ENCODE peak calls at places on chromosomes 7 and 10, in ten cellular contexts. One of them, this sample, is unnamed.

GRCh38 chr10:3759397-3759796 is 25.6 kb downstream of the KLF6 start:
- DNase-seq in mucosa of descending colon: no peak
- DNase-seq in A549: no peak
- DNase-seq in lower leg skin: no peak
- DNase-seq in kidney: no peak
- DNase-seq in BE2C: no peak
- DNase-seq in lower lobe of right lung: no peak
- DNase-seq in fibroblast of lung: no peak
- DNase-seq in AG04450: no peak
- DNase-seq in WERI-Rb-1: no peak
- DNase-seq in this sample: no peak

GRCh38 chr7:129401228-129401967 is 32.8 kb upstream of the STRIP2 start:
- DNase-seq in mucosa of descending colon: no peak
- DNase-seq in A549: peak
- DNase-seq in lower leg skin: no peak
- DNase-seq in kidney: no peak
- DNase-seq in BE2C: no peak
- DNase-seq in lower lobe of right lung: no peak
- DNase-seq in fibroblast of lung: peak
- DNase-seq in AG04450: no peak
- DNase-seq in WERI-Rb-1: no peak
- DNase-seq in this sample: no peak

GRCh38 chr7:127598318-127598717 is 4.8 kb downstream of the FSCN3 start:
- DNase-seq in mucosa of descending colon: no peak
- DNase-seq in A549: peak
- DNase-seq in lower leg skin: no peak
- DNase-seq in kidney: no peak
- DNase-seq in BE2C: peak
- DNase-seq in lower lobe of right lung: no peak
- DNase-seq in fibroblast of lung: no peak
- DNase-seq in AG04450: no peak
- DNase-seq in WERI-Rb-1: peak
- DNase-seq in this sample: no peak

GRCh38 chr10:30359373-30360206 is 10.5 kb upstream of the MTPAP start:
- DNase-seq in mucosa of descending colon: peak
- DNase-seq in A549: peak
- DNase-seq in lower leg skin: no peak
- DNase-seq in kidney: no peak
- DNase-seq in BE2C: peak
- DNase-seq in lower lobe of right lung: peak
- DNase-seq in fibroblast of lung: peak
- DNase-seq in AG04450: no peak
- DNase-seq in WERI-Rb-1: peak
- DNase-seq in this sample: no peak

GRCh38 chr10:131205556-131205955 is 106.0 kb downstream of the TCERG1L start:
- DNase-seq in mucosa of descending colon: no peak
- DNase-seq in A549: no peak
- DNase-seq in lower leg skin: no peak
- DNase-seq in kidney: peak
- DNase-seq in BE2C: no peak
- DNase-seq in lower lobe of right lung: no peak
- DNase-seq in fibroblast of lung: no peak
- DNase-seq in AG04450: no peak
- DNase-seq in WERI-Rb-1: no peak
- DNase-seq in this sample: no peak

GRCh38 chr7:6564091-6564770 is 13.0 kb upstream of the GRID2IP start:
- DNase-seq in mucosa of descending colon: no peak
- DNase-seq in A549: no peak
- DNase-seq in lower leg skin: no peak
- DNase-seq in kidney: no peak
- DNase-seq in BE2C: no peak
- DNase-seq in lower lobe of right lung: no peak
- DNase-seq in fibroblast of lung: peak
- DNase-seq in AG04450: no peak
- DNase-seq in WERI-Rb-1: no peak
- DNase-seq in this sample: no peak

GRCh38 chr7:95501261-95501816 is 15.6 kb downstream of the ASB4 start:
- DNase-seq in mucosa of descending colon: no peak
- DNase-seq in A549: no peak
- DNase-seq in lower leg skin: no peak
- DNase-seq in kidney: no peak
- DNase-seq in BE2C: no peak
- DNase-seq in lower lobe of right lung: no peak
- DNase-seq in fibroblast of lung: peak
- DNase-seq in AG04450: no peak
- DNase-seq in WERI-Rb-1: no peak
- DNase-seq in this sample: no peak

GRCh38 chr10:94963901-94964300 is 25.4 kb downstream of the CYP2C9 start:
- DNase-seq in mucosa of descending colon: peak
- DNase-seq in A549: peak
- DNase-seq in lower leg skin: no peak
- DNase-seq in kidney: no peak
- DNase-seq in BE2C: no peak
- DNase-seq in lower lobe of right lung: no peak
- DNase-seq in fibroblast of lung: peak
- DNase-seq in AG04450: no peak
- DNase-seq in WERI-Rb-1: peak
- DNase-seq in this sample: no peak

GRCh38 chr10:79320785-79321493 is 26.3 kb upstream of the PPIF start:
- DNase-seq in mucosa of descending colon: no peak
- DNase-seq in A549: peak
- DNase-seq in lower leg skin: no peak
- DNase-seq in kidney: no peak
- DNase-seq in BE2C: no peak
- DNase-seq in lower lobe of right lung: peak
- DNase-seq in fibroblast of lung: peak
- DNase-seq in AG04450: peak
- DNase-seq in WERI-Rb-1: no peak
- DNase-seq in this sample: no peak

GRCh38 chr7:102404005-102404861 is 8.1 kb downstream of the PRKRIP1 start:
- DNase-seq in mucosa of descending colon: peak
- DNase-seq in A549: peak
- DNase-seq in lower leg skin: no peak
- DNase-seq in kidney: peak
- DNase-seq in BE2C: peak
- DNase-seq in lower lobe of right lung: peak
- DNase-seq in fibroblast of lung: peak
- DNase-seq in AG04450: no peak
- DNase-seq in WERI-Rb-1: peak
- DNase-seq in this sample: no peak

DNA sequence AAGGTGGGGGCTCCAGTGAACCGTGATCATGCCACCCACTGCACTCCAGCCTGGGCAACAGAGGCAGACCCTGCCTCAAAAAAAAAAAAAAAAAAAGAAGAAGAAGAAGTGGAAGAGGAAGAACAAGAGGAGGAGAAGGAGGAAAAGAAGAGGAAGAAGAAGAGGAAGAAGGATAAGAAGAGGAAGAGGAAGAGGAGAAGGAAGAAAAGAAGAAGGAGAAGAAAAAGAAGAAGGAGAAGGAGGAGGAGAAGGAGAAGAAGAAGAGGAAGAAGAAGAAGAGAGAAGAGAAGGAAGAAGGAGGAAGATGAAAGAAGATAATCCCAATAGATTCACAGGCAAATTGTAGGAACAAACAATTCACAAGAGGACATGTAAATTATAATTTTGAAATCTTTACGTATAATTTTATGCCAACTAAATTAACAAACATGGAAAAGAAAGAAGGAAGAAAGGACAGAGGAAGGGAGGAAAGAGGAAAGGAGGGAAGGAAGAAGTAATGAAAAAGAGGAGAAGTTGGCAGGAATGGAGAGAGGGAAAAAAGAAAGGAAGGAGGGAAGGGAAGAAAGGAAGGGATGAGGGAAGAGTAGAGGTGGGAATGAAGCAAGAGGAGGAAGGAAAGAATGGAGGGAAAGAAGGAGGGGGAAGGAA is 3.5 kb downstream of the SVOPL start:
- DNase-seq in mucosa of descending colon: no peak
- DNase-seq in A549: no peak
- DNase-seq in lower leg skin: no peak
- DNase-seq in kidney: no peak
- DNase-seq in BE2C: no peak
- DNase-seq in lower lobe of right lung: no peak
- DNase-seq in fibroblast of lung: no peak
- DNase-seq in AG04450: no peak
- DNase-seq in WERI-Rb-1: no peak
- DNase-seq in this sample: no peak
- TF ChIP-seq CTCF in mucosa of descending colon: no peak
- TF ChIP-seq CTCF in A549: no peak
- TF ChIP-seq CTCF in lower leg skin: no peak
- TF ChIP-seq CTCF in kidney: no peak
- TF ChIP-seq CTCF in BE2C: no peak
- TF ChIP-seq CTCF in lower lobe of right lung: no peak
- TF ChIP-seq CTCF in fibroblast of lung: no peak
- TF ChIP-seq CTCF in AG04450: no peak
- TF ChIP-seq CTCF in WERI-Rb-1: no peak
- TF ChIP-seq CTCF in this sample: no peak

GRCh38 chr10:67695555-67695954 is 440 bp downstream of the CTNNA3 start:
- DNase-seq in mucosa of descending colon: no peak
- DNase-seq in A549: no peak
- DNase-seq in lower leg skin: no peak
- DNase-seq in kidney: no peak
- DNase-seq in BE2C: no peak
- DNase-seq in lower lobe of right lung: no peak
- DNase-seq in fibroblast of lung: peak
- DNase-seq in AG04450: no peak
- DNase-seq in WERI-Rb-1: no peak
- DNase-seq in this sample: no peak

GRCh38 chr10:67697646-67698245 is 1.8 kb upstream of the CTNNA3 start:
- DNase-seq in mucosa of descending colon: peak
- DNase-seq in A549: peak
- DNase-seq in lower leg skin: no peak
- DNase-seq in kidney: no peak
- DNase-seq in BE2C: peak
- DNase-seq in lower lobe of right lung: no peak
- DNase-seq in fibroblast of lung: peak
- DNase-seq in AG04450: peak
- DNase-seq in WERI-Rb-1: peak
- DNase-seq in this sample: no peak

GRCh38 chr10:67696029-67696428 is at the start of gene CTNNA3:
- DNase-seq in mucosa of descending colon: no peak
- DNase-seq in A549: no peak
- DNase-seq in lower leg skin: no peak
- DNase-seq in kidney: no peak
- DNase-seq in BE2C: no peak
- DNase-seq in lower lobe of right lung: no peak
- DNase-seq in fibroblast of lung: no peak
- DNase-seq in AG04450: no peak
- DNase-seq in WERI-Rb-1: no peak
- DNase-seq in this sample: no peak
- H3K4me3 ChIP-seq in mucosa of descending colon: no peak
- H3K4me3 ChIP-seq in A549: no peak
- H3K4me3 ChIP-seq in lower leg skin: no peak
- H3K4me3 ChIP-seq in kidney: no peak
- H3K4me3 ChIP-seq in BE2C: no peak
- H3K4me3 ChIP-seq in lower lobe of right lung: no peak
- H3K4me3 ChIP-seq in fibroblast of lung: no peak
- H3K4me3 ChIP-seq in AG04450: no peak
- H3K4me3 ChIP-seq in WERI-Rb-1: no peak
- H3K4me3 ChIP-seq in this sample: no peak

GRCh38 chr7:55568613-55569268 is 3.6 kb downstream of the VOPP1 start:
- DNase-seq in mucosa of descending colon: no peak
- DNase-seq in A549: no peak
- DNase-seq in lower leg skin: no peak
- DNase-seq in kidney: no peak
- DNase-seq in BE2C: peak
- DNase-seq in lower lobe of right lung: no peak
- DNase-seq in fibroblast of lung: peak
- DNase-seq in AG04450: no peak
- DNase-seq in WERI-Rb-1: no peak
- DNase-seq in this sample: no peak
- TF ChIP-seq CTCF in mucosa of descending colon: no peak
- TF ChIP-seq CTCF in A549: no peak
- TF ChIP-seq CTCF in lower leg skin: no peak
- TF ChIP-seq CTCF in kidney: no peak
- TF ChIP-seq CTCF in BE2C: no peak
- TF ChIP-seq CTCF in lower lobe of right lung: no peak
- TF ChIP-seq CTCF in fibroblast of lung: no peak
- TF ChIP-seq CTCF in AG04450: peak
- TF ChIP-seq CTCF in WERI-Rb-1: no peak
- TF ChIP-seq CTCF in this sample: no peak

GRCh38 chr7:2616387-2616966 is 15.3 kb upstream of the TTYH3 start:
- DNase-seq in mucosa of descending colon: no peak
- DNase-seq in A549: no peak
- DNase-seq in lower leg skin: no peak
- DNase-seq in kidney: no peak
- DNase-seq in BE2C: no peak
- DNase-seq in lower lobe of right lung: no peak
- DNase-seq in fibroblast of lung: no peak
- DNase-seq in AG04450: no peak
- DNase-seq in WERI-Rb-1: no peak
- DNase-seq in this sample: no peak

GRCh38 chr7:2612445-2613112 is 19.2 kb upstream of the TTYH3 start:
- DNase-seq in mucosa of descending colon: peak
- DNase-seq in A549: no peak
- DNase-seq in lower leg skin: no peak
- DNase-seq in kidney: peak
- DNase-seq in BE2C: no peak
- DNase-seq in lower lobe of right lung: no peak
- DNase-seq in fibroblast of lung: no peak
- DNase-seq in AG04450: no peak
- DNase-seq in WERI-Rb-1: peak
- DNase-seq in this sample: no peak

GRCh38 chr7:2613113-2613925 is 18.5 kb upstream of the TTYH3 start:
- DNase-seq in mucosa of descending colon: no peak
- DNase-seq in A549: no peak
- DNase-seq in lower leg skin: no peak
- DNase-seq in kidney: peak
- DNase-seq in BE2C: no peak
- DNase-seq in lower lobe of right lung: no peak
- DNase-seq in fibroblast of lung: no peak
- DNase-seq in AG04450: no peak
- DNase-seq in WERI-Rb-1: no peak
- DNase-seq in this sample: no peak

GRCh38 chr7:2613926-2614613 is 17.7 kb upstream of the TTYH3 start:
- DNase-seq in mucosa of descending colon: no peak
- DNase-seq in A549: no peak
- DNase-seq in lower leg skin: no peak
- DNase-seq in kidney: peak
- DNase-seq in BE2C: no peak
- DNase-seq in lower lobe of right lung: peak
- DNase-seq in fibroblast of lung: no peak
- DNase-seq in AG04450: no peak
- DNase-seq in WERI-Rb-1: no peak
- DNase-seq in this sample: no peak

DNA sequence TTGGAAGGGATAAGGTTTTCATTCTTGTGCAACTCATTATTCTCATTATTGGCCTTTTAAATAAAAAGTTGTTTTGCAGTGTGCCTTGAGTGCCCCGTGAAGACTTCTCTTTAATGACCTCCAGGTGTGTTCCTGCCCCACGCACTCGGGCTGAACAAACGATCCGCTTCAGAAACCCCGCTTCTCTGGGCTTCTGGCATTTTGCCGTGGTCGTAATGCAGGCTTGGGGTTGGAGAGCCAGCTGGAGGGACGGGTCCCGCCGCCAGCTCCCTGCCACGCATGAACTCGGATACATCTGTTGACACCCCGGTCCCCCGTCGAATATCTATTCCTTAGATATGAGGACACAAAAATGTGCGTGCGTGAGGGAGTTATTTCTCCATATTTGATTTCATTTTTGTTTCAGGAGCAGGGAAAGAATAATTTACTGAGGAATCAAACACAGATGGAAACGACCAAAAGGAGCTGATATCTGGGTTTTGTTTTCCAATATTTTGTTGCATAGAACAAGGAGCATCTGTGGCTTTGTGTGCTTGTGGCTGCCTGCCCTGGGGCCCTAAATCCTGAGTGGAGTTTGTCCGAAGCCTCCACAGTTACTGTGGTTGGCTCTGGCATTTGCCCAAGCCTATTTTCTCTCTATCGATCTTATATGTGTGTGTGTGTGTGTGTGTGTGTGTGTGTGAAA is 17.0 kb upstream of the TTYH3 start:
- DNase-seq in mucosa of descending colon: no peak
- DNase-seq in A549: no peak
- DNase-seq in lower leg skin: no peak
- DNase-seq in kidney: peak
- DNase-seq in BE2C: peak
- DNase-seq in lower lobe of right lung: no peak
- DNase-seq in fibroblast of lung: no peak
- DNase-seq in AG04450: no peak
- DNase-seq in WERI-Rb-1: no peak
- DNase-seq in this sample: no peak
- H3K4me3 ChIP-seq in mucosa of descending colon: no peak
- H3K4me3 ChIP-seq in A549: no peak
- H3K4me3 ChIP-seq in lower leg skin: no peak
- H3K4me3 ChIP-seq in kidney: no peak
- H3K4me3 ChIP-seq in BE2C: peak
- H3K4me3 ChIP-seq in lower lobe of right lung: peak
- H3K4me3 ChIP-seq in fibroblast of lung: no peak
- H3K4me3 ChIP-seq in AG04450: no peak
- H3K4me3 ChIP-seq in WERI-Rb-1: no peak
- H3K4me3 ChIP-seq in this sample: no peak